ENCODE peak calls at places on chromosomes 7 and 10, in four cellular contexts. D, X, F and J are unnamed samples.

GRCh38 chr7:33237034-33237433 is 107.7 kb downstream of the BBS9 start:
- DNase-seq in D (no peak), X (no peak), F (no peak), J (no peak)

GRCh38 chr10:65793738-65794425 is 1132.0 kb upstream of the LRRTM3 start:
- DNase-seq in D (no peak), X (no peak), F (peak; percentile 84), J (no peak)

GRCh38 chr7:73850781-73851207 is 8.5 kb upstream of the METTL27 start:
- DNase-seq in D (peak; percentile 80), X (no peak), F (no peak), J (no peak)

GRCh38 chr10:89901895-89902294 is 200.5 kb downstream of the KIF20B start:
- DNase-seq in D (no peak), X (no peak), F (no peak), J (no peak)

GRCh38 chr7:25069900-25070443 is 55.1 kb downstream of the CYCS start:
- DNase-seq in D (peak; percentile 84), X (peak; percentile 75), F (peak; percentile 45), J (peak; percentile 66)

GRCh38 chr10:119268871-119269506 is 61.6 kb downstream of the GRK5 start:
- DNase-seq in D (no peak), X (no peak), F (no peak), J (no peak)

GRCh38 chr10:69681436-69681835 is 51.4 kb downstream of the FAM241B start:
- DNase-seq in D (no peak), X (no peak), F (no peak), J (peak; percentile 27)

GRCh38 chr7:140625908-140626868 is 14.4 kb downstream of the DENND2A start:
- DNase-seq in D (peak; percentile 68), X (peak; percentile 97), F (peak; percentile 72), J (peak; percentile 98)

GRCh38 chr10:106958591-106959328 is 205.7 kb downstream of the SORCS1 start:
- DNase-seq in D (no peak), X (no peak), F (no peak), J (no peak)

GRCh38 chr10:14601872-14602725 is 172.6 kb downstream of the FAM107B start:
- DNase-seq in D (peak; percentile 61), X (no peak), F (peak; percentile 72), J (no peak)

GRCh38 chr7:74040791-74041520 is 13.0 kb downstream of the ELN start:
- DNase-seq in D (no peak), X (no peak), F (no peak), J (no peak)

GRCh38 chr7:158127241-158127640 is 460.4 kb downstream of the PTPRN2 start:
- DNase-seq in D (no peak), X (no peak), F (no peak), J (peak; percentile 42)

GRCh38 chr10:33099748-33100147 is 141.7 kb upstream of the ITGB1 start:
- DNase-seq in D (no peak), X (no peak), F (no peak), J (no peak)

GRCh38 chr7:5478568-5479045 is 55.0 kb upstream of the TNRC18 start:
- DNase-seq in D (no peak), X (no peak), F (no peak), J (no peak)

GRCh38 chr10:96556003-96556402 is 30.8 kb downstream of the TM9SF3 start:
- DNase-seq in D (no peak), X (no peak), F (no peak), J (no peak)

GRCh38 chr10:24305551-24306506 is 96.9 kb downstream of the KIAA1217 start:
- DNase-seq in D (no peak), X (no peak), F (no peak), J (no peak)

GRCh38 chr7:157056957-157057902 is 46.8 kb upstream of the MNX1 start:
- DNase-seq in D (no peak), X (no peak), F (no peak), J (no peak)

GRCh38 chr7:93146465-93147127 is 1.6 kb downstream of the SAMD9L start:
- DNase-seq in D (no peak), X (no peak), F (no peak), J (no peak)

GRCh38 chr7:129951076-129952011 is 1.4 kb downstream of the UBE2H start:
- DNase-seq in D (no peak), X (peak; percentile 45), F (no peak), J (peak; percentile 65)

DNA sequence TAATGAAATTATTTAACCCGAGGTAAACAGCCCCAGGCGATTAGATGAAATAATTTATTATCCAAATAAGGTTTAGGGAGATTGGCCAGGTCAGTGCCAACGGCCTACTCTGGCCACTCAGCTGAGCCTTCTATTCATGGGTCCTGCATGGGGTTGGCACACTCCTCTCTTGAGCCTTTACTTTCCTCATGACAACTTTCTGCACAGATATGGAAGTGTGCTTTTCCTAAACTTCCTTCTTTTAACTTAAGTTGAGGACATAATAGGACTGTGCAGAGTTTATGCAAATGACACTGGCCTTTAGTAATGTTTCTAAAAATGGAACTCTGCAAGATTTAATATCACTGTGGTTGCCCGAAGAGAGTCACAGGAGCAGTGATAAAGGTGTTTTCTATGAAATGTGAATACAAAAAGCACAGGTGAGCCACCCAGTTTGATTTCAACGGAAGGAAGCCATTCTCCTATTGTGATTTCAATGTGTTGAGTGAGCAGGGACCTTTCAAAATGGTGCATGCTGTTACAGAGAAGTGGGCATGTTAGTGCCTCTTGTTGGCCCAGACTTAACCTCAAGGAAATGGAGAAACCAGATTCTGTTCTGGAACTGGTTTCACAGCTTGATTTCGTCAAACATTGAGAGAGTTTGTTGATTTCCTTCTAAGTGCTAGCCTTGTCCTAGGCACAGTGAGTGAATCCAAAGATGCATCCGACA is 55.7 kb downstream of the LYZL2 start:
- DNase-seq in D (no peak), X (no peak), F (no peak), J (no peak)
- TF ChIP-seq EP300 in D (no peak), X (no peak), F (no peak), J (no peak)

GRCh38 chr7:151752816-151753600 is 123.9 kb downstream of the PRKAG2 start:
- DNase-seq in D (no peak), X (no peak), F (no peak), J (no peak)

GRCh38 chr7:151754688-151755130 is 122.2 kb downstream of the PRKAG2 start:
- DNase-seq in D (no peak), X (no peak), F (no peak), J (no peak)

GRCh38 chr7:151755131-151755787 is 121.7 kb downstream of the PRKAG2 start:
- DNase-seq in D (no peak), X (peak; percentile 59), F (no peak), J (peak; percentile 90)

GRCh38 chr7:151756076-151756731 is 120.7 kb downstream of the PRKAG2 start:
- DNase-seq in D (no peak), X (peak; percentile 35), F (no peak), J (no peak)

GRCh38 chr7:151754142-151754590 is 122.7 kb downstream of the PRKAG2 start:
- DNase-seq in D (peak; percentile 98), X (peak; percentile 81), F (peak; percentile 80), J (peak; percentile 91)
- H3K4me1 ChIP-seq in D (peaks cover 41% of the 10 kb centered on the region), X (peaks cover 34% of the 10 kb centered on the region), F (peaks cover 35% of the 10 kb centered on the region), J (peaks cover 55% of the 10 kb centered on the region)

DNA sequence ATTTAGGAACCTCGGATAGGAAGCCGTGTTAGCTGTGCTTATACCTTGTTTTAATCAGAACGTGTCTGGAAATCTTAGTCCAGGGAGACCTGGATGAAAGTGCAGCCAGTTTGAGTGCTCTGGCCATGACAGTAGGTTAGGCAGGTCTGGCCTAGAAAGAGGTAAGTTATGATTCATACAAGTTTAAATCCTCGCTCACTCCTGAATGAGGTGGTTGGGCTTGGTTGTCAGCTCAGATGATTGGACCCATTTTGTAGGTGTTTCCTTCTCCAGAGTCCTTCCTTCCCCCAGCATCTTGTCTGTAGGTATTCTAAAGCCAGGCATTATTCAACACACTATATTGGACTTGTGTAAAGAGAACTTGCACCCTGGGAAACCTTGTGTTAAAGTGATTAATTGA is 561.9 kb upstream of the GALNT17 start:
- DNase-seq in D (no peak), X (no peak), F (no peak), J (no peak)
- TF ChIP-seq EP300 in D (no peak), X (no peak), F (no peak), J (no peak)

GRCh38 chr7:55063633-55064032 is 44.8 kb downstream of the EGFR start:
- DNase-seq in D (no peak), X (no peak), F (no peak), J (no peak)

GRCh38 chr7:55066479-55066878 is 47.7 kb downstream of the EGFR start:
- DNase-seq in D (no peak), X (no peak), F (no peak), J (no peak)

GRCh38 chr7:55066938-55067337 is 48.1 kb downstream of the EGFR start:
- DNase-seq in D (no peak), X (no peak), F (no peak), J (no peak)

GRCh38 chr7:55065511-55066229 is 46.9 kb downstream of the EGFR start:
- DNase-seq in D (peak; percentile 67), X (no peak), F (no peak), J (no peak)

DNA sequence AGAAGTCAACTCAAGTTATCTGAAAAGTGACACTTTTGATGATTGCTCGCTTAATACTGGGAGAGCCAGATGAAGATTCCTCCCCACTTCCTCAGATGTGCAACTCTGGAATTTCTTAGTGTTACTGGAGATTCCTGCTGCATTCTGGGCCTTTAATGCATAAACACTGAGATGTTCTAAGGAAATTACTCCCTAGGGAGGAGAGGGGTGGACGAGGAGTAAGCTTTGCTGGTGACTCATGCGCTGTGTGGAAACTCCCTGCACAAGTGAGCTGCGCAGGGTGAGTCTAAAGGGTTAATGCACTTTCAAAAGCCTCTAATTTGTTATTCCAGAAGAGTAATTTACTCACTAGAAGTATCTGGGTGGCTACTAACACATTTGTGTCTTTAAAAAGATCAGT is 46.3 kb downstream of the EGFR start:
- DNase-seq in D (peak; percentile 84), X (peak; percentile 79), F (no peak), J (peak; percentile 90)
- H3K4me1 ChIP-seq in D (peaks cover 98% of the 10 kb centered on the region), X (peaks cover 28% of the 10 kb centered on the region), F (peaks cover 23% of the 10 kb centered on the region), J (peaks cover 59% of the 10 kb centered on the region)

GRCh38 chr7:42910306-42910705 is 1.6 kb downstream of the C7orf25 start:
- DNase-seq in D (no peak), X (no peak), F (no peak), J (no peak)

GRCh38 chr7:42914726-42915045 is 2.8 kb upstream of the C7orf25 start:
- DNase-seq in D (no peak), X (no peak), F (no peak), J (no peak)

GRCh38 chr7:42914009-42914725 is 2.3 kb upstream of the C7orf25 start:
- DNase-seq in D (no peak), X (peak; percentile 35), F (no peak), J (no peak)

GRCh38 chr7:42913591-42913990 is 1.7 kb upstream of the C7orf25 start:
- DNase-seq in D (no peak), X (no peak), F (no peak), J (no peak)

DNA sequence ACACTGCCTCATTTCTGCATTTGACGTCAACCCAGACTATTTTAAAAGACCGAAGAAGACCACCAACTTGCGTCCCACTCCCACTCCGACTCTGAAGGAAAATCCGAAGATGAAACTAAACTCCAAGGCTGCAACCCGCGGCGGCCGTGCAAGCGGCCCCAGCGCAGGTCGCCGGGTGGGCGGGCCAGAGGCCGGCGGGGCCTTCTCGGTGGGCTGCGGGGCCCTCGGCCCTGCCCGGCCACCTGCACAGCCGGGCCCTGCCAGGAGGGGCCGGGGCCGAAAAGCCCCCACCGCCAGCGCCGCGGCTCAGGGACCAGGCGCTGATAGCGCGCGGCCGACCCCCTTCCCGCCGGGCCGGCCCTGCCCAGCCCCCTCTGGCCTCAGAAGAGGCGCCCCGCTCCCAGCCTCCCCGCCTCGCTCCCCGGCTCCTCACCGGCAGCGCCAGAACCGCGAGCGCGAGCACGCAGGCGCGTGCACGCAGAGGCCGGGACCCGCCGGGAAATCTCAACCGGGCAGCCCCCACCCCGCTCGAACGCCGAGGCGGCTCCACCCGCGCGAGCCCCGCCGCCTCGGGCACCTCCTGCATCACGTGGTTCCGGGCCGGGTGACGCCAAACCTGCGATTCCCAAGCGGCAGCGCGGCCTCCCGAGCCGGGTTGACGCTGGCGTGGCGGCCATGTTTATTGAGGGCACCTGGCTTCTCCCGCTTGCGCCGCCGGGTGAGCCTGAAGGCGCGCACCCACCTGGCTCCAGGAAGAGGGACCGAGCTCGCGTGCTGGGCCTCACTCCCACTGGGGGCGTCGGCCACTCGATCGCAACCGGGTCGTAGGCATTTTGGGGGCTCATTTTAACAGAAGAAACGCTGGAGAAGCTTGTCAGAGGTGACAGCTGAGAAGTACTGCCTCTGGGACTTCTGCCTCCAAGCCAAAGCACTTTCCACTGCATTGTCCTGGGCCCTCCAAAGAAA is at the start of gene C7orf25:
- DNase-seq in D (peak; percentile 84), X (peak; percentile 96), F (peak; percentile 97), J (peak; percentile 98)
- TF ChIP-seq EP300 in D (no peak), X (no peak), F (no peak), J (no peak)